ENCODE peak calls at places on chromosome 1, in four cellular contexts. V, D, I and W are unnamed samples.

GRCh38 chr1:226603030-226603960 is 54.7 kb downstream of the STUM start:
- DNase-seq in V (no peak), D (peak), I (peak), W (no peak)

GRCh38 chr1:2204384-2205190 is 10.0 kb upstream of the FAAP20 start:
- DNase-seq in V (no peak), D (peak), I (no peak), W (no peak)

GRCh38 chr1:56864430-56864829 is 9.8 kb downstream of the C8A start:
- DNase-seq in V (no peak), D (no peak), I (no peak), W (no peak)

GRCh38 chr1:205186191-205186590 is 25.3 kb downstream of the DSTYK start:
- DNase-seq in V (no peak), D (no peak), I (no peak), W (no peak)

GRCh38 chr1:73593379-73593778 is 604.6 kb downstream of the LRRIQ3 start:
- DNase-seq in V (peak), D (peak), I (no peak), W (peak)

GRCh38 chr1:25996966-25997758 is 701 bp downstream of the PAFAH2 start:
- DNase-seq in V (no peak), D (peak), I (no peak), W (no peak)

GRCh38 chr1:33273961-33274371 is 17.7 kb downstream of the ZNF362 start:
- DNase-seq in V (no peak), D (no peak), I (no peak), W (no peak)

GRCh38 chr1:3712573-3713535 is 39.4 kb upstream of the CCDC27 start:
- DNase-seq in V (no peak), D (no peak), I (no peak), W (no peak)

GRCh38 chr1:157505481-157506272 is 46.6 kb downstream of the FCRL5 start:
- DNase-seq in V (peak), D (peak), I (no peak), W (no peak)

GRCh38 chr1:169488157-169488556 is 2.4 kb upstream of the SLC19A2 start:
- DNase-seq in V (no peak), D (no peak), I (no peak), W (no peak)

GRCh38 chr1:225448146-225448805 is 20.4 kb upstream of the LBR start:
- DNase-seq in V (no peak), D (no peak), I (no peak), W (no peak)

GRCh38 chr1:101816262-101816661 is 180.5 kb downstream of the OLFM3 start:
- DNase-seq in V (no peak), D (no peak), I (no peak), W (no peak)

GRCh38 chr1:28115267-28115666 is 26.9 kb upstream of the EYA3 start:
- DNase-seq in V (no peak), D (no peak), I (no peak), W (no peak)

GRCh38 chr1:60348884-60349283 is 275.3 kb upstream of the C1orf87 start:
- DNase-seq in V (no peak), D (no peak), I (no peak), W (no peak)

GRCh38 chr1:54743827-54744226 is 20.5 kb downstream of the PARS2 start:
- DNase-seq in V (no peak), D (no peak), I (no peak), W (no peak)

GRCh38 chr1:225479996-225480720 is 52.3 kb upstream of the LBR start:
- DNase-seq in V (no peak), D (no peak), I (no peak), W (no peak)

GRCh38 chr1:217703326-217703725 is 72.2 kb downstream of the SPATA17 start:
- DNase-seq in V (no peak), D (no peak), I (no peak), W (no peak)

GRCh38 chr1:37951783-37952624 is 5.2 kb upstream of the INPP5B start:
- DNase-seq in V (no peak), D (no peak), I (no peak), W (no peak)

GRCh38 chr1:98932184-98932583 is 72.5 kb downstream of the PLPPR5 start:
- DNase-seq in V (no peak), D (no peak), I (no peak), W (no peak)

GRCh38 chr1:200925821-200926220 is 31.1 kb downstream of the INAVA start:
- DNase-seq in V (peak), D (no peak), I (no peak), W (no peak)

GRCh38 chr1:159985456-159985855 is 31.4 kb upstream of the SLAMF9 start:
- DNase-seq in V (no peak), D (peak), I (no peak), W (no peak)

GRCh38 chr1:39675220-39675619 is 3.3 kb upstream of the NT5C1A start:
- DNase-seq in V (no peak), D (no peak), I (no peak), W (no peak)

GRCh38 chr1:41496080-41497055 is 11.9 kb upstream of the EDN2 start:
- DNase-seq in V (peak), D (peak), I (no peak), W (peak)

GRCh38 chr1:112397051-112397471 is 1.0 kb downstream of the CTTNBP2NL start:
- DNase-seq in V (no peak), D (peak), I (no peak), W (no peak)

GRCh38 chr1:25758466-25759070 is 41.4 kb upstream of the SELENON start:
- DNase-seq in V (no peak), D (no peak), I (no peak), W (no peak)

GRCh38 chr1:61782771-61783170 is 40.5 kb downstream of the PATJ start:
- DNase-seq in V (no peak), D (no peak), I (no peak), W (no peak)

GRCh38 chr1:198143797-198144196 is 13.0 kb upstream of the NEK7 start:
- DNase-seq in V (no peak), D (no peak), I (no peak), W (no peak)
- TF ChIP-seq CTCF in V (no peak), D (no peak), I (no peak), W (no peak)

DNA sequence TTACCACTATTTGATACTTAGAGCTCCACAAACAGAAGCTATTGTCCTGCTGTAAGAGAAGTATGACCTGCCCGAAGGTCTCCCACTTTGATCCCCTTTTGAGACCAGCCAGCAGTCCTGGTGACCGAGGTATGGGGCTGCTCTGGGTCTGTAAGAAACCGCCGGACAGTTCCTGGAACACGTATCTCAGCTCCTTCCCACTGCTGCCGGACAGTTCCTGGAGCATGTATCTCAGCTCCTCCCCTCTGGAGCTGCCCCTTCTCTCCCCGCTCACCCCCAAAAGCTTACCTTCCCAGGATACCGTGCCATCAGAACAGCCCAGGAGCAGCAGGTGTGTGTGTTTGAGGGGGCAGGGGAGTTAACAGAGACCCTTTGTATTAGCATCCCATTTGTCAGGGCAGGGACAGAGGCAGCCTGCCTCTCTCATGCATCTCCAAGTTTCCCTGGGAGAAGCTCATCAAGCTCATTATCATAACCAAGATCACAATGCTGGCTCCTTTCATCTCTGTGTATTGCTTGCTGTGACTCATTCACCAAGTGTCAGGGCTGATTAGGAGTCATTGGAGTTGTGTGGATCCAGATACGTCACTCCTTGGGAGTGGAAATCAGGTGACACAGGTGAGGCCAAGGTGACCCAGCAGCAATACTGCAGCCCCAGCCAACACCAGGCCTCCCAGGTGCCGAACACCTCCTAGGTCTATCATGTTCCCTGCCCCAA is 25.3 kb downstream of the OPTC start:
- DNase-seq in V (no peak), D (no peak), I (no peak), W (peak)
- H3K4me3 ChIP-seq in V (no peak), D (no peak), I (no peak), W (no peak)

GRCh38 chr1:143689781-143690180 is 282.0 kb downstream of the FAM72C start:
- DNase-seq in V (no peak), D (no peak), I (no peak), W (no peak)
- TF ChIP-seq CTCF in V (no peak), D (no peak), I (no peak), W (no peak)

DNA sequence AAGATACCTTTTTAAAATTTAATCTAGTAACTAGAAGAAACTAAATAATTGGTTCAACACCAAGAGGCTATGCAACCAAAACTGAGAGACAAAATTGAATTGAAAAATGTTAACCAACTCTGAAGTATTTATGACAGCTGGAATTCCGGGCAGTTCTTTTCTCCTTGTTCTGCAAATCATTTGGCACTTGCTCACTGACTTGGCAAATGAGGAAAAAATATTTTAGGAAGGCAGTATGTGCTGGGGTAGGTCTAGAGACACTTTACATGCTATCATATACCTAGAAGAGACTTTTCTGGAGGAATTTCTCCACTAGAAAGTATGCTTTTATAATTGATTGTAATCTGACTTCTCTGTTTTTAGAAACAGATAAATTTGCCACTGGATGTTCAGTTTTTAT is 22.1 kb upstream of the SH3D21 start:
- DNase-seq in V (no peak), D (no peak), I (no peak), W (no peak)
- H3K4me3 ChIP-seq in V (no peak), D (no peak), I (no peak), W (no peak)

GRCh38 chr1:23801338-23801748 is 789 bp upstream of the GALE start:
- DNase-seq in V (no peak), D (no peak), I (no peak), W (no peak)

GRCh38 chr1:23805025-23805424 is 4.5 kb upstream of the GALE start:
- DNase-seq in V (no peak), D (no peak), I (no peak), W (no peak)

GRCh38 chr1:23801876-23802275 is 1.3 kb upstream of the GALE start:
- DNase-seq in V (no peak), D (no peak), I (no peak), W (no peak)

GRCh38 chr1:23803674-23804073 is 3.1 kb upstream of the GALE start:
- DNase-seq in V (no peak), D (no peak), I (no peak), W (no peak)

GRCh38 chr1:23804183-23804582 is 3.6 kb upstream of the GALE start:
- DNase-seq in V (no peak), D (no peak), I (no peak), W (no peak)
- TF ChIP-seq CTCF in V (no peak), D (no peak), I (peak), W (peak)

GRCh38 chr1:65554829-65555228 is 134.4 kb downstream of the LEPR start:
- DNase-seq in V (no peak), D (no peak), I (no peak), W (no peak)

DNA sequence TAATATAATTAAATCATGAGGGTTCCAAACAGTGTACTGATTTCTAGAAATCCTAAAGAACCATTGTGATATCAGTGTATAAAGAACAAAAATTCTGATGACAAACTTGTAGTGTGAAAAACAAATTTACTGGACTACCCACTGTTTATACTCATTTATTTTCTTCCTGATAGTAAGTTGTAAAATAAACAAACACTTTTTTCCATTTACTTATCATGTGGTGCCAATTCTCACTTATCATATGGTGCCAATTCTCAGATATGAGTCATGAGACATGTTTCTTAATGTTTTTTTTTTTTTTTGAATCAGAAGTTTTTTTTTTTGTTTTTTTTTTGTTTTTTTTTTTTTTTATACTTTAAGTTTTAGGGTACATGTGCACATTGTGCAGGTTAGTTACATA is 137.7 kb downstream of the LEPR start:
- DNase-seq in V (no peak), D (no peak), I (no peak), W (no peak)
- H3K4me3 ChIP-seq in V (no peak), D (no peak), I (no peak), W (no peak)

GRCh38 chr1:184422490-184423233 is 35.8 kb downstream of the C1orf21 start:
- DNase-seq in V (no peak), D (no peak), I (no peak), W (no peak)
- TF ChIP-seq CTCF in V (no peak), D (no peak), I (no peak), W (no peak)

GRCh38 chr1:178050084-178050483 is 43.8 kb upstream of the RASAL2 start:
- DNase-seq in V (no peak), D (no peak), I (no peak), W (no peak)

GRCh38 chr1:178051071-178051470 is 42.8 kb upstream of the RASAL2 start:
- DNase-seq in V (no peak), D (no peak), I (no peak), W (no peak)

GRCh38 chr1:178055093-178055492 is 38.8 kb upstream of the RASAL2 start:
- DNase-seq in V (no peak), D (peak), I (no peak), W (no peak)

GRCh38 chr1:178055779-178056471 is 38.0 kb upstream of the RASAL2 start:
- DNase-seq in V (no peak), D (peak), I (no peak), W (no peak)

GRCh38 chr1:178052650-178053461 is 41.0 kb upstream of the RASAL2 start:
- DNase-seq in V (peak), D (peak), I (no peak), W (peak)
- H3K4me3 ChIP-seq in V (no peak), D (no peak), I (no peak), W (no peak)